ENCODE peak calls at places on chromosomes 7 and 10, in seven cellular contexts. T is neural crest cell, M is osteocyte, Y is dorsolateral prefrontal cortex, X is brain microvascular endothelial cell, V is fibroblast of lung, I is H9. W is an unnamed sample.

GRCh38 chr10:127398140-127398966 is 150.8 kb upstream of the NPS start:
- DNase-seq in Y (peak), V (no peak), I (no peak), M (no peak), X (peak), T (no peak), W (peak)

GRCh38 chr7:18693826-18694225 is 198.3 kb downstream of the HDAC9 start:
- DNase-seq in V (no peak), M (no peak), T (no peak), I (no peak), Y (no peak), X (no peak), W (no peak)

GRCh38 chr10:129936923-129937300 is 27.2 kb downstream of the EBF3 start:
- DNase-seq in X (no peak), Y (no peak), M (no peak), V (no peak), I (no peak), T (no peak), W (no peak)

GRCh38 chr7:106065560-106066500 is 46.3 kb downstream of the SYPL1 start:
- DNase-seq in V (no peak), T (no peak), M (peak), X (peak), I (no peak), Y (no peak), W (peak)

GRCh38 chr7:44184874-44185446 is 4.3 kb downstream of the GCK start:
- DNase-seq in V (no peak), T (no peak), Y (no peak), M (no peak), X (no peak), I (no peak), W (no peak)

GRCh38 chr10:18437486-18437885 is 213.9 kb downstream of the NSUN6 start:
- DNase-seq in Y (no peak), V (no peak), M (no peak), T (no peak), I (no peak), X (peak), W (no peak)

GRCh38 chr10:92108747-92109146 is 182.1 kb downstream of the CPEB3 start:
- DNase-seq in M (no peak), X (no peak), Y (no peak), T (no peak), I (no peak), V (no peak), W (no peak)

GRCh38 chr7:140231779-140232491 is 55.2 kb upstream of the KDM7A start:
- DNase-seq in I (no peak), X (no peak), M (no peak), V (no peak), Y (no peak), T (no peak), W (peak)

GRCh38 chr7:131104611-131105293 is 222.9 kb upstream of the MKLN1 start:
- DNase-seq in V (peak), Y (no peak), M (no peak), I (no peak), X (no peak), T (no peak), W (no peak)

GRCh38 chr7:50940621-50941020 is 157.9 kb upstream of the GRB10 start:
- DNase-seq in I (no peak), V (no peak), X (no peak), T (no peak), M (no peak), Y (no peak), W (no peak)

GRCh38 chr10:62594093-62594520 is 210.4 kb upstream of the ADO start:
- DNase-seq in I (peak), X (peak), T (peak), V (peak), M (no peak), Y (peak), W (peak)

GRCh38 chr7:17369686-17370426 is 71.4 kb downstream of the AHR start:
- DNase-seq in M (no peak), I (no peak), Y (no peak), T (no peak), V (peak), X (peak), W (peak)

GRCh38 chr10:71323407-71323806 is 4.3 kb downstream of the SLC29A3 start:
- DNase-seq in X (peak), T (no peak), Y (no peak), V (peak), M (no peak), I (no peak), W (peak)

GRCh38 chr10:21292763-21293517 is 232.5 kb downstream of the SKIDA1 start:
- DNase-seq in I (peak), Y (peak), M (peak), V (peak), X (peak), T (peak), W (peak)

GRCh38 chr7:98879198-98879988 is 1.1 kb downstream of the TRRAP start:
- DNase-seq in V (no peak), X (no peak), M (no peak), T (no peak), I (peak), Y (no peak), W (peak)

GRCh38 chr10:11285171-11285570 is 267.5 kb downstream of the CELF2 start:
- DNase-seq in V (no peak), Y (no peak), T (no peak), I (no peak), M (peak), X (no peak), W (no peak)

GRCh38 chr10:131631619-131632018 is 269.2 kb upstream of the PPP2R2D start:
- DNase-seq in I (no peak), T (no peak), X (no peak), V (no peak), Y (no peak), M (no peak), W (no peak)

GRCh38 chr10:21649441-21649872 is 115.4 kb downstream of the MLLT10 start:
- DNase-seq in Y (no peak), I (no peak), T (no peak), M (no peak), X (no peak), V (no peak), W (peak)

GRCh38 chr10:129761166-129761565 is 202.9 kb downstream of the EBF3 start:
- DNase-seq in Y (no peak), T (no peak), I (peak), V (no peak), X (no peak), M (peak), W (no peak)

GRCh38 chr10:110616493-110617033 is 27.6 kb upstream of the RBM20 start:
- DNase-seq in Y (no peak), X (no peak), I (no peak), M (no peak), V (no peak), T (no peak), W (no peak)

GRCh38 chr7:43943702-43944187 is 17.5 kb downstream of the UBE2D4 start:
- DNase-seq in X (no peak), M (no peak), T (no peak), V (no peak), Y (no peak), I (no peak), W (no peak)

GRCh38 chr10:62844280-62845011 is 28.3 kb upstream of the EGR2 start:
- DNase-seq in Y (no peak), V (no peak), I (no peak), T (no peak), M (no peak), X (no peak), W (no peak)

GRCh38 chr7:14047709-14048399 is 58.4 kb upstream of the ETV1 start:
- DNase-seq in M (no peak), X (no peak), V (no peak), I (no peak), Y (no peak), T (no peak), W (no peak)

GRCh38 chr10:27794157-27794556 is 48.5 kb upstream of the MKX start:
- DNase-seq in Y (no peak), M (no peak), V (peak), I (no peak), T (no peak), X (no peak), W (peak)
- TF ChIP-seq CTCF in Y (no peak), M (peak), V (peak), I (peak), T (peak), X (peak), W (peak)

GRCh38 chr10:78433063-78433717 is 399.5 kb downstream of the RPS24 start:
- DNase-seq in M (no peak), Y (no peak), T (no peak), X (no peak), I (no peak), V (no peak), W (no peak)

GRCh38 chr10:78434886-78435285 is 401.2 kb downstream of the RPS24 start:
- DNase-seq in V (no peak), M (no peak), Y (no peak), X (no peak), I (no peak), T (no peak), W (no peak)

GRCh38 chr10:78433722-78434535 is 400.3 kb downstream of the RPS24 start:
- DNase-seq in V (no peak), M (no peak), T (no peak), X (no peak), Y (no peak), I (no peak), W (no peak)

GRCh38 chr10:78429994-78430393 is 396.3 kb downstream of the RPS24 start:
- DNase-seq in M (no peak), Y (no peak), V (no peak), X (no peak), I (no peak), T (no peak), W (no peak)

DNA sequence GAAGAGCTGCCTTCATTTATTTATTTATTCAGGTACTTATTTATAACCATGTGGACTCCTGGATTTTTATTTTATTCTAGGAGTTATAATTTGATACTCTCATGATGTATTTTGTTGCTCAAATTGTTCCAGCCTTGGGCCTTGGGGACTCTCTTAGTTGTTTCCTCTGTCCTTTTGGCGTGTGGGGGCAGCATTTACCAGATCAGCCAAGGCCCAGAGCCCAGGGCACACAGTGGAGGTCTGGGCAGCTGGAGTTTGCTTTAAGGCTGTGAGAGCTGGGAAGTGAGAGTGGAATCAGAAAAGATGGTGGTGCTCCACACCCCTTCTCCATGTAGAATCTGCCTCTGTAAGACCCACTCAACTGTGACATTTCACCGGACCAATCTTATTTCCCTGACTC is 398.9 kb downstream of the RPS24 start:
- DNase-seq in Y (no peak), T (no peak), V (peak), M (no peak), X (no peak), I (no peak), W (no peak)
- TF ChIP-seq CTCF in Y (no peak), T (no peak), V (no peak), M (peak), X (peak), I (peak), W (no peak)

DNA sequence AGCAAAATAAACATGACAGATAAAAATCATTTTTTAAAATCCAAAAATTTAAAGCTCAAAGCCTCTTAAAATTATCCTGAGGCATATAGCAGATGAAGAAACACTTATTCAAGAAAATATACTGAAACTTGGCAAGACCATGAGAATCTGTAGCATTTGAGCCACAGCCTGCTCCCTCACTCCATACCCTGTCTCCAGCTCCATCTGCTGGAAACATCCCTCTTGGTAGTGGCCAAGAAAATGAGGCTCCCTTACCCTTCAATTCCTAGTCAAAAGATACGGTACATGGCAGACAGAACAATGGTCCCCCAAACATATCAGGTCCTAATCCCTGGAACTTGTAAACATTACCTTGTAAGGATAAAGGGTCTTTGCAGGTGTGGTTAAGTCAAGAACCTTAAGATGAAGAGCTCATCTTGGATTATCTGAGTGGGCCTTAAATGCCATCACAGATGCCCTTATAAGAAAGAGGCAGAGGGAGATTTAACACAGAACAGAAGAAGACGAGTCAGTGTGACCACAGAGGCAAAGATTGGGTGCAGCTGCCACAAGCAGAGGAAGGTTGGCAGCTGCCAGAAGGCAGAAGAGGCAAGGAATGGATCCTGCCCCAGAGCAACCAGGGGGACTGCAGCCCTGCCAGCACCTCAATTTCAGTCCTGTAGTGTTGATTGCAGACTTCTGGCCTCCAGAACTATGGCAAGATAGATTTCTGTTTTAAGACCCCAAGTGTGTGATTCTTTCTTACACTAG is 149.4 kb downstream of the ZNF248 start:
- DNase-seq in M (no peak), X (no peak), T (no peak), I (no peak), Y (no peak), V (no peak), W (no peak)
- TF ChIP-seq CTCF in M (no peak), X (no peak), T (no peak), I (no peak), Y (no peak), V (no peak), W (no peak)

DNA sequence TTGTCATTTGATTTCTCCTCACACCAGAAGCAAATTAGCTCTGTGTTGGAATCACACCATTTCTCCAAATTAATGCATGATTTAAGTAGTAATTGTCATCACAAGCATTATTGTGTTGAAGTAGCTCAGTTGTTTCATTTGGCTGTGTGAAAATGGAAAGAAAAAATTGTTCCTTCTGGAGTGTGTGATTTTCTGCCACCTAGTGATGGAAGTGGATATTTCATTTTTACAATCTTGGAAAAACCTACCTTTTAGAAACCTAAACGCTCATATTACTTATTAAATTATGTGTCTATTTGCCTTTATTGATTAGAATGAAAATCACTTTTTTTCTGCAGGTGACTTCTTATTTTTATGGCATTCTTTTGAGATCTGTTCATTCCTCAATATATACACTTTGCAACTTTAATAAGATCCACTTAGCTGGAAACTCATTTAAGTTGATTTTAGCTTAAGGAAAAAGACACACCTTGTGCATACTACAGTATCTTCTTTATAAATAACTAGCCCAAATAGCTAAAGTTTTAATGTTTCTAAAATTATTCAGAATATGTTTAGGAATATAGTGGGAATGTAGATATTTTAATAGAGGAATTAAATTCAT is 50.0 kb downstream of the SRI start:
- DNase-seq in X (no peak), V (peak), I (no peak), M (no peak), Y (no peak), T (no peak), W (peak)
- TF ChIP-seq CTCF in X (peak), V (peak), I (peak), M (peak), Y (peak), T (peak), W (peak)

GRCh38 chr10:87771871-87772500 is 46.0 kb downstream of the ATAD1 start:
- DNase-seq in X (no peak), V (peak), T (no peak), Y (no peak), M (no peak), I (no peak), W (peak)
- TF ChIP-seq CTCF in X (no peak), V (peak), T (peak), Y (peak), M (peak), I (peak), W (peak)

GRCh38 chr7:100091411-100092181 is 2.8 kb downstream of the COPS6 start:
- DNase-seq in X (peak), M (no peak), T (no peak), Y (no peak), I (peak), V (no peak), W (peak)
- TF ChIP-seq CTCF in X (peak), M (no peak), T (no peak), Y (no peak), I (peak), V (peak), W (no peak)

DNA sequence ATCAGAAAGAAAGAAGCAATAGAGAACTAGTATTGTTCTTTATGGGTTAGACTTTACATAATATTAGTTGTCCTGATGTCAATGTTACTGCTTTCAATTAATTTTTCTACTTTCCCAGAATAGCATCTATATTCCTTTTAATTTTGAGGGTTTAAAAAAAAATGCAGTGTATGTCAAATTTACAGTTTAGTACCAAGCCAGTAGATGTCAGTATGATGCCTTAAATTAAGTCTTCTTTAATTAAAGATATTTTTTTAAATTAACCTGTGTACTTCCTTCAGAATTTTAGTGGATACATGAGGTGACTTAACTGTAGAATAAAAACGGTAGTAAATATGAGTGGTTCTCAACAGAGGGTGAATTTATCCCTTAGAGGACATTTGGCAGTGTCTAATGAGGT is 35.2 kb upstream of the STOX1 start:
- DNase-seq in T (no peak), M (no peak), X (no peak), Y (no peak), I (no peak), V (peak), W (peak)
- TF ChIP-seq CTCF in T (peak), M (peak), X (no peak), Y (peak), I (peak), V (peak), W (no peak)